ENCODE peak calls at places on chromosome 4, in four cellular contexts. O, A, J and L are unnamed samples.

GRCh38 chr4:140740906-140741670 is 15.1 kb downstream of the TBC1D9 start:
- DNase-seq in O (no peak), A (no peak), J (no peak), L (no peak)

GRCh38 chr4:98720871-98721480 is 62.6 kb upstream of the TSPAN5 start:
- DNase-seq in O (no peak), A (no peak), J (no peak), L (no peak)

GRCh38 chr4:13865871-13866669 is 238.5 kb upstream of the BOD1L1 start:
- DNase-seq in O (no peak), A (no peak), J (no peak), L (no peak)

GRCh38 chr4:112647785-112648184 is 10.8 kb downstream of the LARP7 start:
- DNase-seq in O (no peak), A (no peak), J (no peak), L (no peak)

GRCh38 chr4:145289403-145290076 is 109.2 kb upstream of the OTUD4 start:
- DNase-seq in O (no peak), A (no peak), J (no peak), L (no peak)

GRCh38 chr4:87188932-87189331 is 31.5 kb downstream of the KLHL8 start:
- DNase-seq in O (no peak), A (no peak), J (no peak), L (no peak)

GRCh38 chr4:185738038-185738552 is 73.9 kb downstream of the SORBS2 start:
- DNase-seq in O (no peak), A (no peak), J (no peak), L (no peak)

GRCh38 chr4:7649411-7649740 is 214.6 kb upstream of the PSAPL1 start:
- DNase-seq in O (no peak), A (no peak), J (no peak), L (no peak)

GRCh38 chr4:33357121-33357520 is 2637.0 kb downstream of the PCDH7 start:
- DNase-seq in O (no peak), A (no peak), J (no peak), L (no peak)

GRCh38 chr4:155612074-155612473 is 54.6 kb upstream of the GUCY1A1 start:
- DNase-seq in O (no peak), A (no peak), J (no peak), L (no peak)

GRCh38 chr4:172813359-172813923 is 355.2 kb upstream of the GALNT7 start:
- DNase-seq in O (no peak), A (peak), J (no peak), L (no peak)

GRCh38 chr4:83639849-83640493 is 104.1 kb downstream of the GPAT3 start:
- DNase-seq in O (peak), A (peak), J (peak), L (peak)

GRCh38 chr4:94974773-94975172 is 217.0 kb downstream of the BMPR1B start:
- DNase-seq in O (no peak), A (no peak), J (no peak), L (no peak)

GRCh38 chr4:149987330-149987751 is 90.9 kb upstream of the DCLK2 start:
- DNase-seq in O (no peak), A (no peak), J (no peak), L (peak)

GRCh38 chr4:107682306-107682705 is 37.7 kb downstream of the PAPSS1 start:
- DNase-seq in O (no peak), A (no peak), J (no peak), L (no peak)

GRCh38 chr4:2141762-2142520 is 82.8 kb downstream of the NAT8L start:
- DNase-seq in O (no peak), A (no peak), J (no peak), L (no peak)

GRCh38 chr4:56979674-56980073 is 978 bp downstream of the POLR2B start:
- DNase-seq in O (peak), A (no peak), J (no peak), L (no peak)

GRCh38 chr4:25702848-25703247 is 47.2 kb downstream of the SLC34A2 start:
- DNase-seq in O (no peak), A (no peak), J (no peak), L (no peak)

GRCh38 chr4:133320576-133321170 is 171.6 kb downstream of the PCDH10 start:
- DNase-seq in O (peak), A (no peak), J (no peak), L (peak)

GRCh38 chr4:153206534-153206933 is 2.3 kb downstream of the TRIM2 start:
- DNase-seq in O (no peak), A (no peak), J (peak), L (no peak)

GRCh38 chr4:106033469-106033868 is 138.2 kb downstream of the NPNT start:
- DNase-seq in O (no peak), A (no peak), J (no peak), L (no peak)

GRCh38 chr4:158080354-158080753 is 92.5 kb downstream of the GASK1B start:
- DNase-seq in O (no peak), A (no peak), J (no peak), L (no peak)

GRCh38 chr4:165787516-165788274 is 85.3 kb upstream of the TLL1 start:
- DNase-seq in O (no peak), A (no peak), J (no peak), L (no peak)

GRCh38 chr4:109998867-109999303 is 86.2 kb downstream of the EGF start:
- DNase-seq in O (peak), A (peak), J (no peak), L (peak)

GRCh38 chr4:79241846-79242245 is 84.0 kb downstream of the NAA11 start:
- DNase-seq in O (no peak), A (no peak), J (no peak), L (no peak)

GRCh38 chr4:29553842-29554241 is 1166.3 kb upstream of the PCDH7 start:
- DNase-seq in O (no peak), A (no peak), J (no peak), L (no peak)

GRCh38 chr4:92012899-92013867 is 290.6 kb upstream of the GRID2 start:
- DNase-seq in O (peak), A (no peak), J (peak), L (no peak)

GRCh38 chr4:11548529-11549176 is 120.0 kb upstream of the HS3ST1 start:
- DNase-seq in O (no peak), A (no peak), J (no peak), L (no peak)

GRCh38 chr4:70895405-70895804 is 6.8 kb upstream of the MOB1B start:
- DNase-seq in O (peak), A (no peak), J (no peak), L (no peak)

GRCh38 chr4:85928775-85929585 is 430.9 kb downstream of the MAPK10 start:
- DNase-seq in O (peak), A (peak), J (no peak), L (no peak)

GRCh38 chr4:123977623-123978022 is 581.0 kb downstream of the SPRY1 start:
- DNase-seq in O (peak), A (no peak), J (no peak), L (no peak)

DNA sequence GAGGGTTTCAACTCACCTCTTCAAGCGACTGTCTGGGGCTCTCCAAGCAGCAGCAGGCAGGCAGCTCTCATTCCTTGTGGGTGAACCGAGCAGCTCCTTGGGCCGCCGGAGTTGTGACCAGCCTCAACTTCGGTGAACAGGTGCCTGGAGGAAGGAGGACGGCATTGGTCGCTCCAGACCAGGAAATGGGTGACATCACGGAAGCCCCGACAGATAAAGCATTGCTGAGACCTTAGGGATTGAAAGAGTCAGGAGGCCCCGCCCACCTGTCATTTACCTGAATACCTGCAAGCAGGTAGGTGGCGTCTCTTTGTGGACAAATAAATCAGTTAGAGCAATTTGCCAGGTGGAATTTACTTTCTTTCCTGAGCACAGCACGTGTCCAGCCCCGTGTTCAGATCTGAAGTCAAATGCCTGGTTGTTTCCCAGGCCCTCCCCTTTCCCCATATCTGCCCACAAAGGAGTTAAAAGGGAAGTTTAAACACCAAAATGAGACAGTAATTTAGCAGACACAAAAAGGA is at the start of gene LNX1:
- DNase-seq in O (no peak), A (no peak), J (peak), L (no peak)
- TF ChIP-seq JUND in O (no peak), A (no peak), J (no peak), L (no peak)

GRCh38 chr4:189022441-189023035 is 883.3 kb downstream of the TRIML1 start:
- DNase-seq in O (no peak), A (no peak), J (no peak), L (no peak)

DNA sequence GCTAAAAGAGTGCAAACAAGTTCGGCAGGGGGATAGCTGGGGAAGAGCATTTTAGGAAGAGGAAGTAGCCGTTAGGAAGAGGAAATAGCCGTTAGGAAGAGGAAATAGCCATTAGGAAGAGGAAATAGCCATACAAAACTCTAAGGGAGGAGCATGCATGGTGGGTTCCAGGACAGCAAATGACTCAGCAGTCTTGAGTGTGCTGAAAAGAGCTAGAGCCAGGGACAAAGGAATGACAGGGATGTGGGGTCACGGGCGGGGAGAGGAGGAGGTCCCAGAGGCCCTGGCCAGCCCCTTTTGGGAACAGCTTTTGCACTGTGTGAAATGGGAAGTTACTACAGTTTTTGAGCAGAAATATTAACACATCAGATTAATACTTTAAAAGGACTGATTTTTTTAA is 882.6 kb downstream of the TRIML1 start:
- DNase-seq in O (no peak), A (no peak), J (no peak), L (no peak)
- TF ChIP-seq TAF1 in O (no peak), A (no peak), J (peak), L (no peak)

GRCh38 chr4:65482410-65482809 is 187.9 kb downstream of the EPHA5 start:
- DNase-seq in O (no peak), A (no peak), J (no peak), L (no peak)
- TF ChIP-seq JUND in O (no peak), A (no peak), J (no peak), L (no peak)

DNA sequence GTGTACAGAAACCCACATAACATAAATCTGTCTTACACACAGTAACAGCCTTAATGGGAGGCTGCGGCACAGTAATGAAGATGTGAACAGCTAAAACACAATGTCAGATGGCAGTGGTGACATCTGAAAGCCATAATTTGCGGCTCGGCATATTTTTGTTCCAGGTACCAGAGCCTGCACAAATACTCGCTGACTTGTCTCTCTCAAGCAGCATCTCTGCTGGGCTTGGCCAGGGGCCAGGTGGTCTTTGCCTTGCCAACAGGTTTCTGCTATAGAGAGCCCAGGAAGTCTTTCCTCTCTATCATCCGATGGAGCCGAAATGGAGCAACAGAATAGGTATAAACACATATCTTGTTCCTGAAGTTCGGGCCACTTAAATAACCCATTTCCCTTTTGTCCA is 357.3 kb upstream of the GATB start:
- DNase-seq in O (no peak), A (no peak), J (no peak), L (no peak)
- TF ChIP-seq TAF1 in O (no peak), A (no peak), J (no peak), L (no peak)

GRCh38 chr4:119016636-119017035 is 119.0 kb upstream of the MYOZ2 start:
- DNase-seq in O (no peak), A (no peak), J (no peak), L (no peak)

GRCh38 chr4:119025440-119025839 is 110.2 kb upstream of the MYOZ2 start:
- DNase-seq in O (no peak), A (no peak), J (no peak), L (no peak)

GRCh38 chr4:119024102-119024501 is 111.5 kb upstream of the MYOZ2 start:
- DNase-seq in O (no peak), A (no peak), J (no peak), L (no peak)

GRCh38 chr4:119017634-119018033 is 118.0 kb upstream of the MYOZ2 start:
- DNase-seq in O (no peak), A (no peak), J (no peak), L (no peak)

DNA sequence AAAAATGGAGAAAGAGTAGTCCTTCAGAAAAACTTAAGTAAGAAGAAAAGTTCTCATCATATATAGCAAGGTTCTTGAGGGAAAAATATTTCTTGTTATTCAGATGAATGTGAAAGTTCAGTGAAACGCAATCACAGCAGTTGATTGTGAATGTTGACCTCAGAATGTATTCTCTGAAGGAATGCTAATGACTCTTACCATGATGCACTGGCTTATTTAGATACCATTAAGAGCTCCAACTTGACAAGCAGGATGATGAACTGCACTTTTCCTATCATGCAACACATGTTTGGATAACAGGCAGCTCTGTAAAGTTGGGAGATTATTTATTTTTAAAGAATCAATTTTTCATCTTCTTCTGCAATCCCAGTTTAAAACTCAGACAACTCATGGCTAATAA is 115.5 kb upstream of the MYOZ2 start:
- DNase-seq in O (no peak), A (no peak), J (no peak), L (no peak)
- TF ChIP-seq JUND in O (no peak), A (no peak), J (no peak), L (no peak)